ENCODE peak calls at places on chromosomes 2 and 18, in six cellular contexts. One of them, this sample, is unnamed.

GRCh38 chr2:68369340-68369734 is 4.3 kb downstream of the PLEK start:
- DNase-seq in upper lobe of left lung: no peak
- DNase-seq in heart left ventricle: no peak
- DNase-seq in ovary: no peak
- DNase-seq in GM12878: no peak
- DNase-seq in HepG2: no peak
- DNase-seq in this sample: no peak

GRCh38 chr2:42008241-42008911 is 39.4 kb upstream of the PKDCC start:
- DNase-seq in upper lobe of left lung: no peak
- DNase-seq in heart left ventricle: no peak
- DNase-seq in ovary: no peak
- DNase-seq in GM12878: no peak
- DNase-seq in HepG2: no peak
- DNase-seq in this sample: no peak

GRCh38 chr2:236070236-236070635 is 98.0 kb downstream of the GBX2 start:
- DNase-seq in upper lobe of left lung: no peak
- DNase-seq in heart left ventricle: no peak
- DNase-seq in ovary: no peak
- DNase-seq in GM12878: no peak
- DNase-seq in HepG2: no peak
- DNase-seq in this sample: no peak

GRCh38 chr2:197311521-197312033 is 997 bp upstream of the ANKRD44 start:
- DNase-seq in upper lobe of left lung: no peak
- DNase-seq in heart left ventricle: no peak
- DNase-seq in ovary: no peak
- DNase-seq in GM12878: no peak
- DNase-seq in HepG2: peak
- DNase-seq in this sample: no peak

GRCh38 chr18:46877329-46877987 is 39.8 kb downstream of the PIAS2 start:
- DNase-seq in upper lobe of left lung: no peak
- DNase-seq in heart left ventricle: no peak
- DNase-seq in ovary: no peak
- DNase-seq in GM12878: no peak
- DNase-seq in HepG2: no peak
- DNase-seq in this sample: no peak

GRCh38 chr2:209416913-209417312 is 6.9 kb upstream of the MAP2 start:
- DNase-seq in upper lobe of left lung: no peak
- DNase-seq in heart left ventricle: no peak
- DNase-seq in ovary: no peak
- DNase-seq in GM12878: no peak
- DNase-seq in HepG2: no peak
- DNase-seq in this sample: no peak

GRCh38 chr18:32454667-32455066 is 16.0 kb downstream of the GAREM1 start:
- DNase-seq in upper lobe of left lung: no peak
- DNase-seq in heart left ventricle: no peak
- DNase-seq in ovary: no peak
- DNase-seq in GM12878: no peak
- DNase-seq in HepG2: no peak
- DNase-seq in this sample: no peak

GRCh38 chr2:191746809-191747208 is 68.9 kb downstream of the NABP1 start:
- DNase-seq in upper lobe of left lung: no peak
- DNase-seq in heart left ventricle: peak
- DNase-seq in ovary: no peak
- DNase-seq in GM12878: no peak
- DNase-seq in HepG2: no peak
- DNase-seq in this sample: no peak

GRCh38 chr2:167794554-167795255 is 452.7 kb downstream of the STK39 start:
- DNase-seq in upper lobe of left lung: no peak
- DNase-seq in heart left ventricle: no peak
- DNase-seq in ovary: no peak
- DNase-seq in GM12878: no peak
- DNase-seq in HepG2: peak
- DNase-seq in this sample: no peak

GRCh38 chr2:96088340-96089335 is 27.7 kb downstream of the ADRA2B start:
- DNase-seq in upper lobe of left lung: peak
- DNase-seq in heart left ventricle: no peak
- DNase-seq in ovary: no peak
- DNase-seq in GM12878: no peak
- DNase-seq in HepG2: no peak
- DNase-seq in this sample: no peak

GRCh38 chr18:29147944-29148343 is 971.0 kb upstream of the CDH2 start:
- DNase-seq in upper lobe of left lung: peak
- DNase-seq in heart left ventricle: no peak
- DNase-seq in ovary: no peak
- DNase-seq in GM12878: no peak
- DNase-seq in HepG2: no peak
- DNase-seq in this sample: no peak

GRCh38 chr2:195898505-195898904 is 170.1 kb downstream of the DNAH7 start:
- DNase-seq in upper lobe of left lung: peak
- DNase-seq in heart left ventricle: peak
- DNase-seq in ovary: peak
- DNase-seq in GM12878: no peak
- DNase-seq in HepG2: peak
- DNase-seq in this sample: no peak

GRCh38 chr2:25290811-25291510 is 50.8 kb downstream of the DNMT3A start:
- DNase-seq in upper lobe of left lung: no peak
- DNase-seq in heart left ventricle: no peak
- DNase-seq in ovary: peak
- DNase-seq in GM12878: no peak
- DNase-seq in HepG2: no peak
- DNase-seq in this sample: peak

GRCh38 chr2:238722181-238722580 is 125.7 kb upstream of the TWIST2 start:
- DNase-seq in upper lobe of left lung: no peak
- DNase-seq in heart left ventricle: no peak
- DNase-seq in ovary: no peak
- DNase-seq in GM12878: no peak
- DNase-seq in HepG2: no peak
- DNase-seq in this sample: no peak

GRCh38 chr2:599601-600000 is 77.6 kb downstream of the TMEM18 start:
- DNase-seq in upper lobe of left lung: no peak
- DNase-seq in heart left ventricle: no peak
- DNase-seq in ovary: no peak
- DNase-seq in GM12878: no peak
- DNase-seq in HepG2: no peak
- DNase-seq in this sample: no peak

GRCh38 chr18:13131241-13131640 is 87.3 kb upstream of the LDLRAD4 start:
- DNase-seq in upper lobe of left lung: no peak
- DNase-seq in heart left ventricle: no peak
- DNase-seq in ovary: no peak
- DNase-seq in GM12878: no peak
- DNase-seq in HepG2: no peak
- DNase-seq in this sample: no peak

GRCh38 chr2:183868707-183869106 is 729.6 kb upstream of the ZNF804A start:
- DNase-seq in upper lobe of left lung: no peak
- DNase-seq in heart left ventricle: no peak
- DNase-seq in ovary: no peak
- DNase-seq in GM12878: no peak
- DNase-seq in HepG2: no peak
- DNase-seq in this sample: no peak

GRCh38 chr18:79191418-79191817 is 122.2 kb downstream of the ATP9B start:
- DNase-seq in upper lobe of left lung: no peak
- DNase-seq in heart left ventricle: no peak
- DNase-seq in ovary: no peak
- DNase-seq in GM12878: no peak
- DNase-seq in HepG2: no peak
- DNase-seq in this sample: no peak

GRCh38 chr2:57516740-57517340 is 529.8 kb upstream of the VRK2 start:
- DNase-seq in upper lobe of left lung: no peak
- DNase-seq in heart left ventricle: no peak
- DNase-seq in ovary: no peak
- DNase-seq in GM12878: peak
- DNase-seq in HepG2: peak
- DNase-seq in this sample: no peak

GRCh38 chr2:105734762-105735538 is 9.8 kb upstream of the NCK2 start:
- DNase-seq in upper lobe of left lung: no peak
- DNase-seq in heart left ventricle: no peak
- DNase-seq in ovary: no peak
- DNase-seq in GM12878: no peak
- DNase-seq in HepG2: no peak
- DNase-seq in this sample: no peak

GRCh38 chr2:49044680-49045079 is 109.6 kb downstream of the FSHR start:
- DNase-seq in upper lobe of left lung: no peak
- DNase-seq in heart left ventricle: no peak
- DNase-seq in ovary: no peak
- DNase-seq in GM12878: no peak
- DNase-seq in HepG2: peak
- DNase-seq in this sample: no peak

GRCh38 chr2:70948350-70949003 is 12.8 kb downstream of the ATP6V1B1 start:
- DNase-seq in upper lobe of left lung: peak
- DNase-seq in heart left ventricle: peak
- DNase-seq in ovary: peak
- DNase-seq in GM12878: no peak
- DNase-seq in HepG2: peak
- DNase-seq in this sample: peak

GRCh38 chr2:110861616-110862260 is 129.4 kb downstream of the ACOXL start:
- DNase-seq in upper lobe of left lung: no peak
- DNase-seq in heart left ventricle: no peak
- DNase-seq in ovary: no peak
- DNase-seq in GM12878: no peak
- DNase-seq in HepG2: peak
- DNase-seq in this sample: no peak

GRCh38 chr2:184543832-184544231 is 54.5 kb upstream of the ZNF804A start:
- DNase-seq in upper lobe of left lung: no peak
- DNase-seq in heart left ventricle: no peak
- DNase-seq in ovary: no peak
- DNase-seq in GM12878: no peak
- DNase-seq in HepG2: no peak
- DNase-seq in this sample: no peak

GRCh38 chr2:11097038-11097720 is 58.1 kb upstream of the SLC66A3 start:
- DNase-seq in upper lobe of left lung: no peak
- DNase-seq in heart left ventricle: no peak
- DNase-seq in ovary: no peak
- DNase-seq in GM12878: no peak
- DNase-seq in HepG2: no peak
- DNase-seq in this sample: no peak

GRCh38 chr2:231431606-231432005 is 32.7 kb downstream of the NCL start:
- DNase-seq in upper lobe of left lung: no peak
- DNase-seq in heart left ventricle: no peak
- DNase-seq in ovary: no peak
- DNase-seq in GM12878: no peak
- DNase-seq in HepG2: no peak
- DNase-seq in this sample: no peak

GRCh38 chr2:231433990-231434389 is 30.3 kb downstream of the NCL start:
- DNase-seq in upper lobe of left lung: no peak
- DNase-seq in heart left ventricle: no peak
- DNase-seq in ovary: no peak
- DNase-seq in GM12878: no peak
- DNase-seq in HepG2: no peak
- DNase-seq in this sample: no peak

GRCh38 chr2:231436957-231437356 is 27.3 kb downstream of the NCL start:
- DNase-seq in upper lobe of left lung: no peak
- DNase-seq in heart left ventricle: no peak
- DNase-seq in ovary: no peak
- DNase-seq in GM12878: no peak
- DNase-seq in HepG2: no peak
- DNase-seq in this sample: no peak
- TF ChIP-seq CTCF in upper lobe of left lung: no peak
- TF ChIP-seq CTCF in heart left ventricle: no peak
- TF ChIP-seq CTCF in ovary: no peak
- TF ChIP-seq CTCF in GM12878: no peak
- TF ChIP-seq CTCF in HepG2: no peak
- TF ChIP-seq CTCF in this sample: no peak

DNA sequence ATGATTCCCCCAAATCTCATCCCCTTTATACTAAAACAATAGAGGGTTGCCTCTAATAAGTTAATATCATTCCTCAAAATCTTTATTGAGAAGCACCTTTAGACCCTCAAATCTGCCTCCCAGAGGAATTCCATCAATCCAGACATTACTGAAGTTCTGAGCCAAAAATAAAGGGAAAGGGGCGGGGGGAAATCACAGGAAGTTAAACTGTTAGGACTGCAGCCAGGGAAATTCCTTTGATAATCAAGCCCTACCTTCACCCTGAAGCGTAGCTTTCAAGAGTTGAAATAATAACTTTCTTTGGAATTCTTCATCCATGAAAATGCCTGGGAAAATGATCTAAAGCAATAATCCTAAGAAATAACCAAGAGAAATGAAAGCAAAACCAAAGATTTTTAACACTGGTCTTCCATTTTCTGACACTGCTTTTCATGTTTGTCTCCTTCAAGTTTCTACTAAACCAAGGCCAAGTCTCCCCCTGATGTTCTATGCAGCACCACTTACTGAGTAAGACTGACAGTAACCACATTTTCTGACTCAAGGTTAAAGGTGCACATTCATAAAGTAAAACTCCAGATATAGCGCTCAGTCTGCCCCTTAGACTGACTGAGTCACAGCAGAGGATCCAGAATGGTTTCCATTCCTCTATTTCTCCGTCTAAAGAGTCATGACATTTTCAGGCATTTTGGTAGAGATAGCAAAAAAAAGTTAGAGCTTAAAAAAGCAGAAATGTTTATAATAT is 78.2 kb downstream of the TCF4 start:
- DNase-seq in upper lobe of left lung: no peak
- DNase-seq in heart left ventricle: peak
- DNase-seq in ovary: no peak
- DNase-seq in GM12878: peak
- DNase-seq in HepG2: no peak
- DNase-seq in this sample: no peak
- TF ChIP-seq POLR2A in upper lobe of left lung: no peak
- TF ChIP-seq POLR2A in heart left ventricle: no peak
- TF ChIP-seq POLR2A in ovary: no peak
- TF ChIP-seq POLR2A in GM12878: no peak
- TF ChIP-seq POLR2A in HepG2: no peak
- TF ChIP-seq POLR2A in this sample: peak

GRCh38 chr2:28134262-28134812 is 243.8 kb downstream of the BABAM2 start:
- DNase-seq in upper lobe of left lung: peak
- DNase-seq in heart left ventricle: peak
- DNase-seq in ovary: peak
- DNase-seq in GM12878: no peak
- DNase-seq in HepG2: no peak
- DNase-seq in this sample: no peak
- H3K27ac ChIP-seq in upper lobe of left lung: no peak
- H3K27ac ChIP-seq in heart left ventricle: no peak
- H3K27ac ChIP-seq in ovary: no peak
- H3K27ac ChIP-seq in GM12878: peak
- H3K27ac ChIP-seq in HepG2: no peak
- H3K27ac ChIP-seq in this sample: no peak

DNA sequence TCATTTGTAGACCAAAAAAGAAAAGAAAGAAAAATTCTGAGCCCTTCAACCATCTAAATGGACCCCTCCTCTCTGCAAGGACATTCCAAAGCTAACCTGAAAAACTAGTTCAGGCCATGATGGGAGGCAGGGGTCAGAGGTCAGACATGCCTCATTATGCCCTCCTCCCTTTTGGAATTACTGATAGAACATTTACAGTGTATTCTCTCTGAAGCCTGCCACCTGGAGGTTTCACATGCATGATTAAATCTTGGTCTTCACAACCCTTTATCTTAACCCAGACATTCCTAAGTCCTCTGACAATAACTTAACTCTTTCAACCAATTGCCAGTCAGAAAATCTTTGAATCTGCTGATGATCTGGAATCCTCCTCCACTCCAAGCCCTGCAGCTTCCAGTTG is 86.0 kb downstream of the SPP2 start:
- DNase-seq in upper lobe of left lung: no peak
- DNase-seq in heart left ventricle: no peak
- DNase-seq in ovary: no peak
- DNase-seq in GM12878: no peak
- DNase-seq in HepG2: no peak
- DNase-seq in this sample: no peak
- TF ChIP-seq CTCF in upper lobe of left lung: no peak
- TF ChIP-seq CTCF in heart left ventricle: no peak
- TF ChIP-seq CTCF in ovary: no peak
- TF ChIP-seq CTCF in GM12878: no peak
- TF ChIP-seq CTCF in HepG2: no peak
- TF ChIP-seq CTCF in this sample: no peak